ENCODE peak calls at places on chromosome 13, in nine cellular contexts. One of them, this sample, is unnamed.

GRCh38 chr13:80251403-80251802 is 89.5 kb downstream of the SPRY2 start:
- DNase-seq in pancreas: no peak
- DNase-seq in colonic mucosa: no peak
- DNase-seq in testis: no peak
- DNase-seq in fibroblast of pulmonary artery: peak; percentile 82
- DNase-seq in right atrium auricular region: no peak
- DNase-seq in cardiac fibroblast: peak; percentile 76
- DNase-seq in neural progenitor cell: peak; percentile 1
- DNase-seq in left ventricle myocardium inferior: no peak
- DNase-seq in this sample: no peak

GRCh38 chr13:105410602-105411001 is 1124.9 kb downstream of the EFNB2 start:
- DNase-seq in pancreas: peak; percentile 45
- DNase-seq in colonic mucosa: peak; percentile 69
- DNase-seq in testis: peak; percentile 86
- DNase-seq in fibroblast of pulmonary artery: peak; percentile 51
- DNase-seq in right atrium auricular region: no peak
- DNase-seq in cardiac fibroblast: peak; percentile 41
- DNase-seq in neural progenitor cell: peak; percentile 77
- DNase-seq in left ventricle myocardium inferior: peak; percentile 47
- DNase-seq in this sample: peak; percentile 76

GRCh38 chr13:64709079-64709478 is 2521.1 kb downstream of the PCDH9 start:
- DNase-seq in pancreas: no peak
- DNase-seq in colonic mucosa: no peak
- DNase-seq in testis: no peak
- DNase-seq in fibroblast of pulmonary artery: no peak
- DNase-seq in right atrium auricular region: no peak
- DNase-seq in cardiac fibroblast: no peak
- DNase-seq in neural progenitor cell: peak; percentile 39
- DNase-seq in left ventricle myocardium inferior: no peak
- DNase-seq in this sample: no peak

GRCh38 chr13:111526922-111527321 is 206.5 kb downstream of the TEX29 start:
- DNase-seq in pancreas: no peak
- DNase-seq in colonic mucosa: no peak
- DNase-seq in testis: no peak
- DNase-seq in fibroblast of pulmonary artery: no peak
- DNase-seq in right atrium auricular region: no peak
- DNase-seq in cardiac fibroblast: no peak
- DNase-seq in neural progenitor cell: no peak
- DNase-seq in left ventricle myocardium inferior: no peak
- DNase-seq in this sample: peak; percentile 10

GRCh38 chr13:105462981-105463380 is 1072.5 kb downstream of the EFNB2 start:
- DNase-seq in pancreas: no peak
- DNase-seq in colonic mucosa: no peak
- DNase-seq in testis: no peak
- DNase-seq in fibroblast of pulmonary artery: peak; percentile 70
- DNase-seq in right atrium auricular region: no peak
- DNase-seq in cardiac fibroblast: no peak
- DNase-seq in neural progenitor cell: no peak
- DNase-seq in left ventricle myocardium inferior: no peak
- DNase-seq in this sample: no peak

GRCh38 chr13:21670883-21671792 is at the start of gene FGF9:
- DNase-seq in pancreas: peak; percentile 78
- DNase-seq in colonic mucosa: peak; percentile 85
- DNase-seq in testis: peak; percentile 88
- DNase-seq in fibroblast of pulmonary artery: peak; percentile 79
- DNase-seq in right atrium auricular region: no peak
- DNase-seq in cardiac fibroblast: peak; percentile 74
- DNase-seq in neural progenitor cell: peak; percentile 96
- DNase-seq in left ventricle myocardium inferior: peak; percentile 76
- DNase-seq in this sample: peak; percentile 89

GRCh38 chr13:107512551-107512950 is 702.8 kb downstream of the LIG4 start:
- DNase-seq in pancreas: no peak
- DNase-seq in colonic mucosa: no peak
- DNase-seq in testis: no peak
- DNase-seq in fibroblast of pulmonary artery: no peak
- DNase-seq in right atrium auricular region: no peak
- DNase-seq in cardiac fibroblast: no peak
- DNase-seq in neural progenitor cell: peak; percentile 8
- DNase-seq in left ventricle myocardium inferior: no peak
- DNase-seq in this sample: no peak

GRCh38 chr13:57829496-57829895 is 198.0 kb downstream of the PCDH17 start:
- DNase-seq in pancreas: no peak
- DNase-seq in colonic mucosa: no peak
- DNase-seq in testis: no peak
- DNase-seq in fibroblast of pulmonary artery: no peak
- DNase-seq in right atrium auricular region: no peak
- DNase-seq in cardiac fibroblast: no peak
- DNase-seq in neural progenitor cell: no peak
- DNase-seq in left ventricle myocardium inferior: no peak
- DNase-seq in this sample: no peak

GRCh38 chr13:42656136-42656535 is 82.2 kb downstream of the TNFSF11 start:
- DNase-seq in pancreas: no peak
- DNase-seq in colonic mucosa: no peak
- DNase-seq in testis: no peak
- DNase-seq in fibroblast of pulmonary artery: peak; percentile 31
- DNase-seq in right atrium auricular region: no peak
- DNase-seq in cardiac fibroblast: peak; percentile 11
- DNase-seq in neural progenitor cell: peak; percentile 79
- DNase-seq in left ventricle myocardium inferior: no peak
- DNase-seq in this sample: no peak

GRCh38 chr13:99200433-99201167 is at the start of gene UBAC2:
- DNase-seq in pancreas: peak; percentile 93
- DNase-seq in colonic mucosa: peak; percentile 94
- DNase-seq in testis: peak; percentile 94
- DNase-seq in fibroblast of pulmonary artery: peak; percentile 96
- DNase-seq in right atrium auricular region: peak; percentile 93
- DNase-seq in cardiac fibroblast: peak; percentile 92
- DNase-seq in neural progenitor cell: peak; percentile 98
- DNase-seq in left ventricle myocardium inferior: peak; percentile 95
- DNase-seq in this sample: peak; percentile 93

GRCh38 chr13:99206226-99206625 is 5.6 kb downstream of the UBAC2 start:
- DNase-seq in pancreas: no peak
- DNase-seq in colonic mucosa: peak; percentile 11
- DNase-seq in testis: no peak
- DNase-seq in fibroblast of pulmonary artery: no peak
- DNase-seq in right atrium auricular region: peak; percentile 26
- DNase-seq in cardiac fibroblast: no peak
- DNase-seq in neural progenitor cell: no peak
- DNase-seq in left ventricle myocardium inferior: no peak
- DNase-seq in this sample: no peak

GRCh38 chr13:99206873-99207272 is 6.2 kb downstream of the UBAC2 start:
- DNase-seq in pancreas: no peak
- DNase-seq in colonic mucosa: peak; percentile 12
- DNase-seq in testis: no peak
- DNase-seq in fibroblast of pulmonary artery: no peak
- DNase-seq in right atrium auricular region: no peak
- DNase-seq in cardiac fibroblast: no peak
- DNase-seq in neural progenitor cell: no peak
- DNase-seq in left ventricle myocardium inferior: no peak
- DNase-seq in this sample: no peak

GRCh38 chr13:99205621-99206220 is 5.1 kb downstream of the UBAC2 start:
- DNase-seq in pancreas: no peak
- DNase-seq in colonic mucosa: peak; percentile 14
- DNase-seq in testis: no peak
- DNase-seq in fibroblast of pulmonary artery: no peak
- DNase-seq in right atrium auricular region: no peak
- DNase-seq in cardiac fibroblast: no peak
- DNase-seq in neural progenitor cell: no peak
- DNase-seq in left ventricle myocardium inferior: no peak
- DNase-seq in this sample: no peak

DNA sequence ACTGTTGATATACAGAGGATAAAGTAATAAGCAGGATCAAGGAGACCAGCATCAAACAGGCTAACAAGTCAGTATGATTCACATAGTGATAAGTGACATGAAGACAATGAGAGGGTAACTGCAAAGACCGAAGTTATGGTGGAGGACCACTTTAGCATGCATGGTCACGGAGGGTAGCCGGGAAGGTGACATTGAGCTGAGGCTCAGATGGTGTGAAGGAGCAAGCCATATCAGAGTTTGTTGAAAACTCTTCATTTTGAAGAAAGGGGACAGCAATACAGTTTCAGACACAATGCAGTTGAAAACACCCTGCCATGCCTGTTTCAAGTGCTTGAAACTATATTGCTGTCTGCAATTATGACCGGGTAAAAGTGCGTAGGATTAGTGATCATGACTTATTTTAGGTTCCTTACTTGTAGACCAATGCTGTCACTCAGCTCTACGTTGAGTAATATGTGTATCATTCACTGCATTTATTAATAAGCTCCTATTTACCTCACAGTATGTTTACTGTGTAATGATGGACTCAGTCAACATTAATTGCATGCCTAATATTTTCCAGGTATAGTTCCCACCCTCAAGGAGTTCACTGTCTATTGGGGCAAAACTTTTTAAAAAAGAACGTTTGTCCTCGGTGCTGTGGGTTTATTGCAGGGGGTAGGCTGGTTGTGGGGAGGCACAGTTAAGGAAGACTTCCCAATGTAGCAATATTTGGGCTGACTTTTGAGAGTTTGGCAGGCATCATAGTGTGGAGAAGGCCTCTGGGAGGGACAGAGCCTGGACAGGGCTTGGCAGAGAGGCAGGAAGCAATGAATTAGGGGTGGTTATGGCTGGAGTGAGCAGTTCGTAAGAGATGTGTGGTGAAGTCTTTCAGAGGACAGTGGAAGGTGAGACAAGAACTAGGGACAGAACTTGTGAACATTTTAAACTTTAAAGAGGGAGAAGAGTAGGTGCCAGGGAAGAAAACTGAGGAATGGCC is 3.2 kb downstream of the UBAC2 start:
- DNase-seq in pancreas: no peak
- DNase-seq in colonic mucosa: peak; percentile 14
- DNase-seq in testis: no peak
- DNase-seq in fibroblast of pulmonary artery: no peak
- DNase-seq in right atrium auricular region: no peak
- DNase-seq in cardiac fibroblast: no peak
- DNase-seq in neural progenitor cell: no peak
- DNase-seq in left ventricle myocardium inferior: no peak
- DNase-seq in this sample: no peak
- H3K4me3 ChIP-seq in pancreas: no peak overlapping the region
- H3K4me3 ChIP-seq in colonic mucosa: no peak overlapping the region
- H3K4me3 ChIP-seq in testis: no peak overlapping the region
- H3K4me3 ChIP-seq in fibroblast of pulmonary artery: no peak overlapping the region
- H3K4me3 ChIP-seq in right atrium auricular region: no peak overlapping the region
- H3K4me3 ChIP-seq in cardiac fibroblast: no peak overlapping the region
- H3K4me3 ChIP-seq in neural progenitor cell: no peak overlapping the region
- H3K4me3 ChIP-seq in left ventricle myocardium inferior: no peak overlapping the region
- H3K4me3 ChIP-seq in this sample: no peak overlapping the region

GRCh38 chr13:46146898-46147297 is 35.1 kb downstream of the LCP1 start:
- DNase-seq in pancreas: no peak
- DNase-seq in colonic mucosa: no peak
- DNase-seq in testis: peak; percentile 21
- DNase-seq in fibroblast of pulmonary artery: peak; percentile 19
- DNase-seq in right atrium auricular region: no peak
- DNase-seq in cardiac fibroblast: peak; percentile 39
- DNase-seq in neural progenitor cell: peak; percentile 41
- DNase-seq in left ventricle myocardium inferior: no peak
- DNase-seq in this sample: peak; percentile 58
- TF ChIP-seq CTCF in pancreas: no peak
- TF ChIP-seq CTCF in colonic mucosa: no peak
- TF ChIP-seq CTCF in testis: no peak
- TF ChIP-seq CTCF in fibroblast of pulmonary artery: peak; percentile 29
- TF ChIP-seq CTCF in right atrium auricular region: no peak
- TF ChIP-seq CTCF in cardiac fibroblast: peak; percentile 49
- TF ChIP-seq CTCF in neural progenitor cell: peak; percentile 46
- TF ChIP-seq CTCF in left ventricle myocardium inferior: no peak
- TF ChIP-seq CTCF in this sample: peak; percentile 59

DNA sequence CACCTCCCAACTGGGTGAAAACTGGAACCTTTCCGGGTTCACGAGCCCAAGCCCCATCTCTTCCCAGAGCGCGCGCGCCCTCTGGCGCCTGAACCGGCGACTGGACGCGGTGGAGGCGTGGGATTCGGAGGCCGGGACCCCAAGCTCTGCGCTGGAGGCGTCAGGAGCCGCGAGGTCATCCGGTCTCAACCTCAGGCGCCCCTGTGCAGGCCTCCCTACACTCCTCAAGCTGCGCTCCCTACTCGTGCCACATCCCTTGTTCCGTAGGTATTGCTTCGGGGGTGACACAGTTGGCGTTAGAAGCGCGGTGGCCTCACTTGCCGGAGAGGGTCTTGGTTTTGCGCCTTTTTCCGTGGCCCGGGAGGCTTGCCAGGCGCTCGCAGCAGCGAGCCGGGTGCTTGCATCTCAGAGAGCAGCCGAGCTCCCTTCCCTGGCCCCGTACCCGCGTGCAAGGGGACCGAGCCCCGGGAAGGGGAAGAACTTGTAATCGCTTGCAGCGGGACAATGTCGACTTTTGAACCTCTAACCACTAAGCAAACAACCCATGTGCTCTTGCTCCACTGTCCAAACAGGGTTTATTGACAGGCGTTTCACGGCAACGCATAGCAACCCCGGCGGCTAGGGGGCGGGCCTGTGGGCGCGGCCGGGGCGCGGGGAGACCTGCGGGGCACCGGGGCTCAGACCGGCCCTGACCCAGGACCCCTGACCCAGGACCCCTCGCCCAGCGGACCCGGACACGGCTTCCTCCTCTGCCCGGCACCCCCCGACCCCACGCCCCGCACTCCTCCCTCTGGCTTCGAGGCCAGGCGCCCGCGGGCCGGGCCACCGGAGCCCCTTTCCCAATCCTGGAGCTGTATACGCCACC is 8.5 kb downstream of the CDX2 start:
- DNase-seq in pancreas: peak; percentile 86
- DNase-seq in colonic mucosa: peak; percentile 91
- DNase-seq in testis: peak; percentile 62
- DNase-seq in fibroblast of pulmonary artery: peak; percentile 31
- DNase-seq in right atrium auricular region: no peak
- DNase-seq in cardiac fibroblast: peak; percentile 35
- DNase-seq in neural progenitor cell: peak; percentile 89
- DNase-seq in left ventricle myocardium inferior: peak; percentile 35
- DNase-seq in this sample: peak; percentile 96
- H3K4me3 ChIP-seq in pancreas: peak overlapping the region; percentile 48
- H3K4me3 ChIP-seq in colonic mucosa: peak overlapping the region; percentile 32
- H3K4me3 ChIP-seq in testis: peak overlapping the region; percentile 12
- H3K4me3 ChIP-seq in fibroblast of pulmonary artery: no peak overlapping the region
- H3K4me3 ChIP-seq in right atrium auricular region: peak overlapping the region; percentile 4
- H3K4me3 ChIP-seq in cardiac fibroblast: peak overlapping the region; percentile 11
- H3K4me3 ChIP-seq in neural progenitor cell: peak overlapping the region; percentile 25
- H3K4me3 ChIP-seq in left ventricle myocardium inferior: peak overlapping the region; percentile 58
- H3K4me3 ChIP-seq in this sample: peak overlapping the region; percentile 35

GRCh38 chr13:102729560-102730275 is 34.9 kb upstream of the METTL21C start:
- DNase-seq in pancreas: no peak
- DNase-seq in colonic mucosa: no peak
- DNase-seq in testis: no peak
- DNase-seq in fibroblast of pulmonary artery: peak; percentile 91
- DNase-seq in right atrium auricular region: no peak
- DNase-seq in cardiac fibroblast: peak; percentile 92
- DNase-seq in neural progenitor cell: no peak
- DNase-seq in left ventricle myocardium inferior: no peak
- DNase-seq in this sample: no peak

GRCh38 chr13:102721800-102722231 is 27.0 kb upstream of the METTL21C start:
- DNase-seq in pancreas: no peak
- DNase-seq in colonic mucosa: no peak
- DNase-seq in testis: no peak
- DNase-seq in fibroblast of pulmonary artery: peak; percentile 64
- DNase-seq in right atrium auricular region: no peak
- DNase-seq in cardiac fibroblast: peak; percentile 74
- DNase-seq in neural progenitor cell: no peak
- DNase-seq in left ventricle myocardium inferior: no peak
- DNase-seq in this sample: no peak

GRCh38 chr13:102726430-102726829 is 31.6 kb upstream of the METTL21C start:
- DNase-seq in pancreas: no peak
- DNase-seq in colonic mucosa: no peak
- DNase-seq in testis: no peak
- DNase-seq in fibroblast of pulmonary artery: no peak
- DNase-seq in right atrium auricular region: no peak
- DNase-seq in cardiac fibroblast: no peak
- DNase-seq in neural progenitor cell: no peak
- DNase-seq in left ventricle myocardium inferior: no peak
- DNase-seq in this sample: peak; percentile 14

GRCh38 chr13:102724923-102725322 is 30.1 kb upstream of the METTL21C start:
- DNase-seq in pancreas: no peak
- DNase-seq in colonic mucosa: no peak
- DNase-seq in testis: no peak
- DNase-seq in fibroblast of pulmonary artery: peak; percentile 74
- DNase-seq in right atrium auricular region: no peak
- DNase-seq in cardiac fibroblast: peak; percentile 69
- DNase-seq in neural progenitor cell: no peak
- DNase-seq in left ventricle myocardium inferior: no peak
- DNase-seq in this sample: peak; percentile 68
- TF ChIP-seq CTCF in pancreas: no peak
- TF ChIP-seq CTCF in colonic mucosa: no peak
- TF ChIP-seq CTCF in testis: peak; percentile 19
- TF ChIP-seq CTCF in fibroblast of pulmonary artery: peak; percentile 43
- TF ChIP-seq CTCF in right atrium auricular region: no peak
- TF ChIP-seq CTCF in cardiac fibroblast: peak; percentile 32
- TF ChIP-seq CTCF in neural progenitor cell: peak; percentile 32
- TF ChIP-seq CTCF in left ventricle myocardium inferior: peak; percentile 38
- TF ChIP-seq CTCF in this sample: peak; percentile 63